ENCODE peak calls at places on chromosomes 7 and 10, in four cellular contexts. E is type B pancreatic cell, L is heart right ventricle, Z is astrocyte of the spinal cord. O is an unnamed sample.

GRCh38 chr7:68031180-68031943 is 1034.7 kb downstream of the TYW1 start:
- DNase-seq in L (no peak), Z (no peak), E (no peak), O (no peak)

GRCh38 chr10:119246862-119247549 is 39.6 kb downstream of the GRK5 start:
- DNase-seq in L (no peak), E (no peak), Z (peak; percentile 85), O (no peak)

GRCh38 chr7:135768990-135769389 is 20.4 kb upstream of the FAM180A start:
- DNase-seq in E (no peak), Z (no peak), L (peak; percentile 56), O (no peak)

GRCh38 chr10:29712108-29712507 is 77.3 kb upstream of the SVIL start:
- DNase-seq in E (no peak), L (no peak), Z (peak; percentile 48), O (peak; percentile 83)

GRCh38 chr10:34618611-34619010 is 196.5 kb downstream of the PARD3 start:
- DNase-seq in E (no peak), L (no peak), Z (no peak), O (no peak)

GRCh38 chr7:154649434-154649833 is 353.5 kb downstream of the PAXIP1 start:
- DNase-seq in L (no peak), Z (no peak), E (no peak), O (no peak)

GRCh38 chr7:152354061-152354460 is 81.7 kb downstream of the KMT2C start:
- DNase-seq in L (no peak), Z (peak; percentile 49), E (no peak), O (no peak)

GRCh38 chr7:56206420-56206819 is 90.2 kb upstream of the NUPR2 start:
- DNase-seq in Z (no peak), E (no peak), L (no peak), O (no peak)

GRCh38 chr10:49298990-49299815 is at the start of gene C10orf71:
- DNase-seq in L (no peak), E (no peak), Z (peak; percentile 9), O (no peak)

GRCh38 chr10:76403876-76404275 is 972.5 kb downstream of the LRMDA start:
- DNase-seq in L (no peak), Z (no peak), E (no peak), O (no peak)

GRCh38 chr10:113073549-113074189 is 123.6 kb downstream of the TCF7L2 start:
- DNase-seq in Z (peak; percentile 98), E (no peak), L (peak; percentile 54), O (no peak)

GRCh38 chr7:96218844-96219243 is 103.1 kb downstream of the SLC25A13 start:
- DNase-seq in L (no peak), E (no peak), Z (peak; percentile 26), O (no peak)

GRCh38 chr7:152512711-152513110 is 76.9 kb upstream of the KMT2C start:
- DNase-seq in E (no peak), Z (no peak), L (no peak), O (no peak)

GRCh38 chr10:4121531-4122380 is 336.7 kb upstream of the KLF6 start:
- DNase-seq in L (peak; percentile 15), Z (no peak), E (no peak), O (no peak)

GRCh38 chr10:129604333-129605032 is 137.4 kb downstream of the MGMT start:
- DNase-seq in L (no peak), Z (no peak), E (no peak), O (no peak)

GRCh38 chr10:31099664-31100063 is 68.0 kb upstream of the ZNF438 start:
- DNase-seq in E (no peak), Z (peak; percentile 60), L (no peak), O (no peak)

GRCh38 chr10:72792288-72792687 is 100.3 kb downstream of the MCU start:
- DNase-seq in Z (no peak), L (no peak), E (no peak), O (no peak)

GRCh38 chr10:94069884-94070283 is 76.2 kb downstream of the PLCE1 start:
- DNase-seq in L (no peak), Z (no peak), E (no peak), O (no peak)

GRCh38 chr10:103584216-103585010 is 90.9 kb downstream of the NEURL1 start:
- DNase-seq in E (no peak), Z (no peak), L (peak; percentile 47), O (no peak)

GRCh38 chr7:133056370-133057238 is 25.3 kb downstream of the CHCHD3 start:
- DNase-seq in Z (no peak), E (no peak), L (no peak), O (no peak)

GRCh38 chr7:128257458-128257857 is 16.4 kb downstream of the LEP start:
- DNase-seq in Z (no peak), L (no peak), E (no peak), O (no peak)

GRCh38 chr10:124643281-124644009 is 100.7 kb downstream of the FAM53B start:
- DNase-seq in L (peak; percentile 21), E (no peak), Z (no peak), O (no peak)

GRCh38 chr10:34766811-34767516 is 48.1 kb downstream of the PARD3 start:
- DNase-seq in E (no peak), Z (no peak), L (no peak), O (peak; percentile 47)

GRCh38 chr7:87416682-87417587 is 58.5 kb downstream of the ABCB4 start:
- DNase-seq in L (no peak), Z (peak; percentile 77), E (no peak), O (peak; percentile 73)
- TF ChIP-seq CTCF in L (peak; percentile 64), Z (peak; percentile 58), E (peak; percentile 88), O (peak; percentile 71)

GRCh38 chr10:46540412-46541016 is 15.9 kb downstream of the GPRIN2 start:
- DNase-seq in E (peak; percentile 67), Z (no peak), L (no peak), O (no peak)

GRCh38 chr10:46539596-46540411 is 16.7 kb downstream of the GPRIN2 start:
- DNase-seq in E (no peak), Z (peak; percentile 83), L (no peak), O (no peak)

GRCh38 chr10:46542567-46543323 is 13.7 kb downstream of the GPRIN2 start:
- DNase-seq in L (no peak), Z (no peak), E (peak; percentile 70), O (no peak)

GRCh38 chr10:46541735-46542566 is 14.5 kb downstream of the GPRIN2 start:
- DNase-seq in Z (no peak), L (no peak), E (peak; percentile 65), O (no peak)

GRCh38 chr10:46541017-46541661 is 15.3 kb downstream of the GPRIN2 start:
- DNase-seq in Z (no peak), E (peak; percentile 81), L (no peak), O (peak; percentile 33)
- TF ChIP-seq CTCF in Z (peak; percentile 25), E (peak; percentile 79), L (peak; percentile 25), O (no peak)

GRCh38 chr10:32445740-32446615 is at the start of gene CCDC7:
- DNase-seq in Z (peak; percentile 93), E (peak; percentile 84), L (peak; percentile 89), O (peak; percentile 97)
- TF ChIP-seq CTCF in Z (peak; percentile 49), E (peak; percentile 56), L (peak; percentile 71), O (peak; percentile 55)

GRCh38 chr10:102393411-102394078 is 2.0 kb upstream of the NFKB2 start:
- DNase-seq in E (no peak), L (no peak), Z (no peak), O (no peak)
- TF ChIP-seq CTCF in E (no peak), L (no peak), Z (peak; percentile 91), O (peak; percentile 97)

DNA sequence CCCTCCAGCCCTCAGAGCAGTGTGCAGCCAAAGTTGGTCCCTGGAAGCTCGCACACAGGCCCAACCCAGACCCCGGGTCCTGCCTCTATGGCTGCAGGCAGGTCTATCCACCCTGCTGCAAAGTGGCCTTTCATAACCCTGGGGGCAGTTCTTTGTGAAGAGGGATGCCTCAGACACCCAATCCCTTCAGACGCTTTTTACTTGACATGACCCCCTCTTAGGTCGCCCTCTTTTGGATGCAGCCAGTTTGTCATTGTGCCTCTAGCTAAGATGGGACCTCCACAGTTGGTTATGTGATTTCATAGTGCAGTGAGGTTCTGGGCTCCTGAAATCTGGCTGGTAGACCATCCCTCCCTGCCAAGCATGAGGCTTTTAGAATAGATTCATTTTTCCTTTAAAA is 27.3 kb downstream of the SMKR1 start:
- DNase-seq in Z (no peak), L (no peak), E (no peak), O (no peak)
- TF ChIP-seq CTCF in Z (no peak), L (no peak), E (no peak), O (no peak)

DNA sequence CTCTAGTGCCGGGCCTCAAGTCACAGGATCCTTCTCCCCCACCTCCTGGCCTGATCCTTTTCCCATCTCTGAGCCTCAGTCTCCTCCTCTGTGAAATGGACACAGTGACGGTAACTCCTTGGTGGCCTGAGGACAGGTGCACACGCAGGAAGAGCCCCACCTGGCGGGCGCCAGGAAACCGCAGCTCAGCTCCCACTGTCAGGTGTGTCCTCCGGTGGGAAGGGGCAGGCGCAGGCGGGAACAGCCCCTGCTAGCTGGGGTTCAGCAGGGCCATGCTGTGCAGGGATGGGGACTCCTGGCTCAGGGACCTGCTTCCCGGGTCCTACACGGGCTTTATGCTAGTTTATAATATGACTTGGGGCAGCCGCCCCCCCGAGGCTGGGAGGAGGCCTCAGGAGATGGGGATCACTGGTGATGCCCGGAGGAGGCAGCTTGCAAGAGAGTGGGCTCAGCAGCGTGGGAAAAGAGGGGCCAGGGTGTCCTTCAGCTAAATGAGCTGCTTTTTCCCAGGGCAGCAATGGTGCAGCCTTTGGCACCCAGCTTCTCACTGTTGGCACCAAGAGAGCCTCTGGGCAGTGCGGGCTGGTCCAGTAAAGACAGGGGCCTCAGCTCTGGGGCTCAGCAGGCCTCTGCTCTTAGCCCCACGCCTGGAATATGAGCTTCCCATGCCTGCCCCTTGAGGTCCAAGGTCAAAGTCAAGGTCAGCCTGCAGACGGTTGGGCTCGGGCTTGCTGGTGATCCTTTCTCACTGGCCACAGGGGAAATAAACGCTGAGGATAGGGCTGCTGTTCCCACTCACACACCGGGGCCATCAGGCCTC is 68.0 kb upstream of the FAM20C start:
- DNase-seq in L (peak; percentile 55), E (no peak), Z (no peak), O (no peak)
- TF ChIP-seq CTCF in L (no peak), E (no peak), Z (no peak), O (no peak)

DNA sequence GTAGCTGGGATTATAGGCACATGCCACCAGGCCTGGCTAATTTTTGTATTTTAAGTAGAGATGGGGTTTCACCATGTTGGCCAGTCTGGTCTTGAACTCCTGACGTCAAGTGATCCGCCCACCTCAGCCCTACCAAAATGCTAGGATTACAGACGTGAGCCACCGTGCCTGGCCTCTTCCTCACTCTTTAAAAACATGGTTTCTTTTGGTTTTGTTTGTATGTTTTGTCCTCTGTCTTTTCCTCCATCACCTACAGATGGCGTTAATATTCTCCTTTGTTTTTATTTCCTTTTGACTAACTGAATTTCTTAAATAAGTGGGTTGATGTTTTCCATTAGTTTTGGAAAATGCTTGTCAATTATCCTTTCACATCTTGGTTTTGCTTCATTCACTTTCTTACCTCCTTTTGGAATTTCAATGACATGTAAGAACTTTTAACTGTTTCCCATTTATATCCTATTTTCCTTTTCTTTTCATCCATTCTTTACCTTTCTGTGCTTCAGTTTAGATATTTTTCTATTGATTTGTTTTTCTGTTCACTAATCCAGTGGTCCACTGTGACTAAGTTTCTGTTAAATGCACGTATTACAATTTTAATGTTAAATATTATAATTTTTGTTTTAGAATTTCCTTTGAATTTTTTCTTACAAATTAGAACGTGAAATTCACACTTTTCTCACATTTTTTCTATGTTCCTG is 104.1 kb downstream of the ZNF467 start:
- DNase-seq in E (no peak), L (no peak), Z (peak; percentile 13), O (peak; percentile 33)
- TF ChIP-seq CTCF in E (peak; percentile 55), L (peak; percentile 53), Z (peak; percentile 39), O (peak; percentile 53)

GRCh38 chr7:122689346-122690109 is 9.4 kb downstream of the RNF133 start:
- DNase-seq in L (no peak), E (no peak), Z (no peak), O (peak; percentile 31)
- TF ChIP-seq CTCF in L (no peak), E (no peak), Z (no peak), O (peak; percentile 32)